ENCODE peak calls at places on chromosome 10, in ten cellular contexts. M, I, K, X, T, O, F, Q, W and S are unnamed samples. For H3K27me3, the result is how much of the 10 kb centered on the place peaks cover.

GRCh38 chr10:72340510-72340895 is 14.2 kb downstream of the DNAJB12 start:
- DNase-seq in X (peak), I (peak), Q (no peak), F (peak), O (peak), M (peak), T (peak), W (peak), K (peak), S (peak)

GRCh38 chr10:79495791-79496190 is 16.5 kb upstream of the EIF5AL1 start:
- DNase-seq in X (no peak), M (no peak), T (no peak), Q (no peak), O (no peak), K (no peak), I (no peak), F (no peak), W (no peak), S (no peak)

GRCh38 chr10:99234739-99235468 is 748 bp downstream of the HPSE2 start:
- DNase-seq in O (no peak), M (no peak), K (peak), Q (no peak), W (no peak), F (no peak), I (no peak), X (no peak), T (no peak), S (no peak)

GRCh38 chr10:123149568-123150228 is 1.8 kb downstream of the HMX2 start:
- DNase-seq in W (peak), M (no peak), O (no peak), I (no peak), F (peak), X (peak), K (peak), Q (no peak), T (peak), S (no peak)

GRCh38 chr10:17655567-17656146 is 11.7 kb downstream of the STAM start:
- DNase-seq in M (no peak), Q (no peak), F (no peak), X (no peak), O (no peak), K (peak), T (no peak), I (no peak), W (no peak), S (no peak)

GRCh38 chr10:21285742-21286311 is 239.7 kb downstream of the SKIDA1 start:
- DNase-seq in W (no peak), I (no peak), Q (no peak), K (no peak), X (no peak), O (peak), F (no peak), T (no peak), M (no peak), S (no peak)

GRCh38 chr10:119028900-119029612 is 458 bp upstream of the NANOS1 start:
- DNase-seq in O (peak), Q (peak), K (peak), W (peak), T (peak), I (peak), M (peak), X (peak), F (peak), S (peak)

GRCh38 chr10:50522908-50523307 is 100.8 kb downstream of the SGMS1 start:
- DNase-seq in I (no peak), X (no peak), O (no peak), M (no peak), F (no peak), K (no peak), T (no peak), W (no peak), Q (no peak), S (no peak)

GRCh38 chr10:72275351-72276012 is 1.8 kb downstream of the DDIT4 start:
- DNase-seq in K (no peak), W (no peak), F (no peak), Q (no peak), T (no peak), I (peak), X (no peak), M (no peak), O (no peak), S (no peak)

GRCh38 chr10:125027889-125028288 is 86.0 kb downstream of the ZRANB1 start:
- DNase-seq in I (no peak), Q (no peak), O (no peak), K (no peak), W (no peak), X (no peak), M (no peak), F (no peak), T (no peak), S (no peak)

GRCh38 chr10:119005377-119006043 is 24.0 kb upstream of the NANOS1 start:
- DNase-seq in W (no peak), X (no peak), Q (no peak), F (no peak), M (no peak), T (no peak), I (no peak), O (peak), K (peak), S (no peak)

GRCh38 chr10:69505636-69506318 is 54.5 kb downstream of the TSPAN15 start:
- DNase-seq in X (no peak), K (peak), W (peak), O (no peak), I (no peak), M (no peak), T (no peak), F (no peak), Q (no peak), S (no peak)

GRCh38 chr10:61304751-61305150 is 148.4 kb downstream of the TMEM26 start:
- DNase-seq in W (no peak), I (no peak), O (no peak), Q (no peak), M (no peak), T (no peak), K (no peak), F (no peak), X (no peak), S (no peak)

GRCh38 chr10:31754803-31755624 is 173.6 kb downstream of the ARHGAP12 start:
- DNase-seq in T (no peak), O (peak), Q (no peak), I (no peak), K (peak), F (no peak), W (no peak), X (peak), M (peak), S (no peak)

GRCh38 chr10:132612571-132613504 is 75.3 kb downstream of the INPP5A start:
- DNase-seq in K (peak), T (no peak), Q (peak), O (no peak), I (no peak), F (no peak), M (no peak), W (peak), X (no peak), S (no peak)

GRCh38 chr10:44913312-44914079 is 2.4 kb downstream of the TMEM72 start:
- DNase-seq in I (no peak), O (no peak), K (no peak), T (no peak), F (no peak), X (no peak), M (no peak), Q (no peak), W (no peak), S (no peak)

GRCh38 chr10:85612378-85612775 is 754.2 kb downstream of the GRID1 start:
- DNase-seq in K (no peak), Q (no peak), T (no peak), O (no peak), X (no peak), W (no peak), F (peak), I (no peak), M (no peak), S (no peak)

GRCh38 chr10:7671121-7671520 is 4.4 kb upstream of the ITIH5 start:
- DNase-seq in I (no peak), Q (no peak), X (no peak), F (no peak), O (no peak), T (no peak), W (no peak), M (no peak), K (no peak), S (no peak)

GRCh38 chr10:133100706-133101463 is 13.2 kb downstream of the ADGRA1 start:
- DNase-seq in M (no peak), F (no peak), W (no peak), X (peak), O (no peak), T (no peak), I (no peak), K (no peak), Q (no peak), S (peak)

GRCh38 chr10:74337330-74338016 is 186.5 kb downstream of the ADK start:
- DNase-seq in O (peak), T (no peak), F (no peak), X (no peak), K (no peak), I (no peak), M (no peak), W (no peak), Q (no peak), S (no peak)

GRCh38 chr10:120480065-120480600 is 23.1 kb downstream of the PLPP4 start:
- DNase-seq in X (peak), Q (no peak), W (no peak), F (no peak), I (no peak), T (no peak), O (peak), M (no peak), K (no peak), S (no peak)

GRCh38 chr10:102773986-102774385 is 30.2 kb downstream of the WBP1L start:
- DNase-seq in F (no peak), I (peak), M (no peak), W (no peak), Q (no peak), T (no peak), K (peak), O (no peak), X (no peak), S (no peak)

GRCh38 chr10:17113889-17114288 is 15.7 kb downstream of the CUBN start:
- DNase-seq in W (no peak), T (no peak), I (no peak), M (peak), X (no peak), Q (peak), K (peak), O (no peak), F (no peak), S (no peak)

GRCh38 chr10:122139226-122139625 is 131.9 kb upstream of the BTBD16 start:
- DNase-seq in K (no peak), X (no peak), M (no peak), T (no peak), Q (no peak), W (no peak), O (no peak), F (no peak), I (no peak), S (no peak)

GRCh38 chr10:63630085-63630927 is 109.1 kb downstream of the REEP3 start:
- DNase-seq in F (peak), O (peak), T (peak), K (peak), I (peak), Q (peak), X (peak), M (peak), W (peak), S (peak)

GRCh38 chr10:79412516-79412915 is 32.9 kb downstream of the ZCCHC24 start:
- DNase-seq in I (no peak), W (peak), K (peak), Q (no peak), O (no peak), X (no peak), M (peak), T (peak), F (no peak), S (no peak)

GRCh38 chr10:80442879-80443278 is 11.2 kb upstream of the TSPAN14 start:
- DNase-seq in F (no peak), M (no peak), T (no peak), K (peak), X (no peak), Q (no peak), W (no peak), I (no peak), O (no peak), S (no peak)

DNA sequence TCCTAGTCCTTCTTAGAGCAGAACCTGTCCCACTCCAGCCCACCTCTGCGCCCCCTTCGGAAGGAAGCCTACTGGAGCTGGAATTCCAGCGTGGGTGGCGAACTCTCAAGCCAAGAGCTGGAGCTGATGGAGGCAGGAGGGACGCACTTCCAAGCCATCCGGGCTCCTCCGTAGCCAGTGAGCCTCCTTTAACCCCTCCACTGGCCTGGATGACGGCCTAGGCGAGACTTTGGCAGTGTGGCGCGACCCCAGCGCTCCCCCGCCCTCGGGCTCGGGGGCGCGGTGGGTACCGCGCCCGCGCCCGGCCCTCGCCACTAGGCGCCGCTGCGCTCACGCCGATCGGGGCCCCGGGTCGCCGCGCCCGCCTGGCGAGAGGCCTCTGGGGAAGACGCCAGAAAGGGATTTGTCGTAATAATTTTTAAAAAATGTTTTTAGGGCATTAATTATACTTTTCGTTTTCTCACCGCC is 5.1 kb upstream of the EMX2 start:
- DNase-seq in F (no peak), X (peak), K (peak), W (no peak), M (no peak), Q (no peak), O (peak), I (no peak), T (no peak), S (no peak)
- TF ChIP-seq CTCF in F (no peak), X (peak), K (peak), W (peak), M (peak), Q (peak), O (peak), I (peak), T (peak), S (peak)

GRCh38 chr10:86635402-86635801 is 18.9 kb upstream of the OPN4 start:
- DNase-seq in F (no peak), W (no peak), K (peak), O (peak), Q (peak), T (no peak), M (no peak), I (no peak), X (no peak), S (no peak)
- H3K27me3 ChIP-seq in F (under half), W (under half), K (under half), O (under half), Q (under half), T (under half), M (under half), I (under half), X (under half), S (under half)

GRCh38 chr10:35576730-35577129 is 28.4 kb upstream of the GJD4 start:
- DNase-seq in M (no peak), I (no peak), Q (no peak), O (no peak), W (no peak), T (no peak), F (no peak), K (no peak), X (no peak), S (no peak)

GRCh38 chr10:35572583-35572982 is 32.6 kb upstream of the GJD4 start:
- DNase-seq in K (peak), O (peak), W (no peak), F (no peak), Q (no peak), T (no peak), I (no peak), M (no peak), X (no peak), S (no peak)

GRCh38 chr10:35575640-35576039 is 29.5 kb upstream of the GJD4 start:
- DNase-seq in O (no peak), M (no peak), W (no peak), K (no peak), X (no peak), I (no peak), T (no peak), Q (no peak), F (no peak), S (no peak)

GRCh38 chr10:35573786-35574185 is 31.4 kb upstream of the GJD4 start:
- DNase-seq in Q (no peak), M (no peak), F (no peak), K (no peak), W (no peak), X (no peak), I (no peak), O (no peak), T (no peak), S (no peak)

GRCh38 chr10:35574924-35575352 is 30.2 kb upstream of the GJD4 start:
- DNase-seq in W (no peak), K (peak), F (no peak), M (no peak), I (no peak), Q (no peak), X (peak), O (peak), T (no peak), S (no peak)
- TF ChIP-seq CTCF in W (no peak), K (peak), F (no peak), M (no peak), I (no peak), Q (no peak), X (peak), O (peak), T (no peak), S (no peak)

DNA sequence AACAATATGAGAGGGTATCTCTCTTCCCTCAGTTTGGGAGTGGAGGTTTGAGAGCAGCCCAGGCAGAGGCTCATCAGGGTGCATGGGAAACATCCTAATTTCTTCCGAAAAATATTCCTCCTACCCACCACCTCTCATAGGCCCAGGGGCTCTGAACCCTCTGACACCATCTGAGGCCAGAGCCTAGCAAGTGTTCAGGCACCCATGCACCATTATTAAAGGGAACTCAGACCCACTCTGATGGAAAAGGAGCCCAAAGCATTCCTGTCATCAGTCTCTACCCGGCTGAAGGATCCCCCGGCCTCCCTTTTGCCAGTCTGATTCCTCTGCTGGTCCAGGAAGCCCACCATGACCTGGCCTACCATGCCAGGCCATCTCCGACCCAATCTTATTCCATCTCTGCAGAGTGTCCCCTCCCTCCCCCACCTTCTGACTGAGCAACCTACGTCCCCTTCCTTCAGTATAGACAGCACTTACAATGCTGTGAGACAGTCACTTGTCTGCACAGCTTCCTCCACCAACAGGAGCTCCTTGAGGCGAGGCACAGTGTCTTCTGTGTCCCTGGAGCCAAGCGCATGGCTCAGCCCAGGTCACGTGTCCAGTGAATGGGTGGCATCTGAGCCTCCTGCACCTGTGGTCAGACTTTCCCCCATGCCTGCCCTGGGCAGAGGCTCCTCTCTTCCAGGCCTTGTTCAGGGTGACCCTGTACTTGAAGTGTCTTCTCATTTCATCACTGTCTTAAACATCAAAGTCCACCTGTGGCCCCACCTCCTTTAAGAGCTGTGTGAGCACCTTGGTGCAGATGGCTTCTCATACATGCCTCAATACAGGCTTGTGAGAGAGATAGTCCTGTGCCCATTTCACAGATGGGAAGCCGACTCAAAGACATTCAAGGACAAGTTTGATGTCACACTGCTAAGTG is 905 bp upstream of the GPR15LG start:
- DNase-seq in K (no peak), X (no peak), M (no peak), Q (no peak), O (no peak), T (no peak), I (peak), W (no peak), F (no peak), S (no peak)
- H3K27me3 ChIP-seq in K (under half), X (under half), M (under half), Q (under half), O (under half), T (under half), I (under half), W (under half), F (under half), S (under half)

GRCh38 chr10:14325325-14325955 is 5.3 kb downstream of the FRMD4A start:
- DNase-seq in X (peak), Q (no peak), F (peak), K (no peak), I (peak), T (peak), M (no peak), W (peak), O (peak), S (peak)
- TF ChIP-seq CTCF in X (peak), Q (no peak), F (peak), K (peak), I (peak), T (peak), M (peak), W (no peak), O (peak), S (no peak)